ENCODE peak calls at places on chromosomes 11 and 22, in nine cellular contexts. I is colonic mucosa, X is PC-3, Z is HCT116, R is iPS DF 6.9, J is uterus, E is thyroid gland, B is MM.1S, Q is SJCRH30. D is an unnamed sample.

GRCh38 chr22:39319284-39320170 is at the start of gene RPL3:
- DNase-seq in Q (peak), B (peak), Z (peak), J (peak), R (peak), I (peak), X (peak), E (peak), D (peak)

GRCh38 chr11:7538466-7539454 is 25.0 kb downstream of the PPFIBP2 start:
- DNase-seq in R (no peak), E (no peak), B (no peak), Q (no peak), Z (no peak), X (peak), I (peak), J (no peak), D (no peak)

GRCh38 chr11:124899376-124900145 is 1.9 kb upstream of the ROBO4 start:
- DNase-seq in R (no peak), Q (no peak), Z (no peak), B (no peak), I (no peak), X (peak), E (no peak), J (no peak), D (no peak)

GRCh38 chr11:60498853-60499252 is 6.3 kb downstream of the MS4A12 start:
- DNase-seq in R (no peak), X (no peak), B (peak), I (peak), Q (peak), J (no peak), Z (no peak), E (peak), D (no peak)

GRCh38 chr11:20102393-20102792 is 57.9 kb downstream of the DBX1 start:
- DNase-seq in J (no peak), E (no peak), Q (no peak), X (no peak), B (no peak), I (no peak), R (no peak), Z (no peak), D (no peak)

GRCh38 chr11:117587416-117587815 is 209.6 kb downstream of the DSCAML1 start:
- DNase-seq in Z (no peak), R (no peak), I (no peak), X (no peak), J (no peak), E (no peak), Q (no peak), B (no peak), D (no peak)

GRCh38 chr11:76216536-76217326 is 10.4 kb upstream of the WNT11 start:
- DNase-seq in E (no peak), B (no peak), Q (no peak), X (no peak), I (no peak), R (no peak), Z (no peak), J (no peak), D (no peak)

GRCh38 chr22:27317156-27317555 is 484.4 kb downstream of the MN1 start:
- DNase-seq in Q (no peak), Z (no peak), J (no peak), R (no peak), B (no peak), E (no peak), X (no peak), I (peak), D (no peak)

GRCh38 chr11:118820412-118821357 is 29.7 kb upstream of the DDX6 start:
- DNase-seq in Q (peak), B (peak), I (peak), R (no peak), X (peak), Z (peak), E (peak), J (no peak), D (no peak)

GRCh38 chr22:16838073-16838472 is 12.9 kb upstream of the XKR3 start:
- DNase-seq in Q (no peak), R (no peak), X (peak), J (no peak), Z (no peak), I (no peak), E (no peak), B (no peak), D (no peak)

GRCh38 chr11:16881074-16881709 is 133.0 kb downstream of the PLEKHA7 start:
- DNase-seq in E (peak), R (no peak), B (peak), J (no peak), I (no peak), X (peak), Q (no peak), Z (no peak), D (no peak)

GRCh38 chr11:129455756-129456436 is 80.2 kb downstream of the BARX2 start:
- DNase-seq in E (no peak), Q (no peak), I (no peak), J (no peak), Z (no peak), B (no peak), R (no peak), X (no peak), D (no peak)

GRCh38 chr11:94017446-94017845 is 3.7 kb upstream of the HEPHL1 start:
- DNase-seq in J (no peak), Z (no peak), Q (no peak), R (no peak), E (no peak), X (peak), I (no peak), B (no peak), D (peak)

GRCh38 chr22:36406139-36406538 is 18.4 kb upstream of the MYH9 start:
- DNase-seq in R (no peak), I (no peak), J (no peak), B (peak), X (no peak), E (peak), Z (no peak), Q (no peak), D (no peak)

GRCh38 chr22:27041745-27042144 is 384.4 kb downstream of the MIAT start:
- DNase-seq in Q (no peak), Z (no peak), I (no peak), R (no peak), X (no peak), B (no peak), J (no peak), E (no peak), D (no peak)

GRCh38 chr22:50199836-50200332 is 927 bp upstream of the SELENOO start:
- DNase-seq in I (no peak), E (peak), R (no peak), Z (no peak), X (no peak), Q (no peak), J (peak), B (no peak), D (no peak)

GRCh38 chr11:68003846-68004550 is at the start of gene UNC93B1:
- DNase-seq in J (peak), B (peak), I (peak), Q (no peak), X (peak), E (peak), R (no peak), Z (peak), D (peak)

GRCh38 chr11:102599642-102600261 is 25.4 kb downstream of the MMP20 start:
- DNase-seq in I (no peak), E (no peak), R (no peak), J (no peak), Q (no peak), Z (peak), X (peak), B (no peak), D (peak)

GRCh38 chr22:50294319-50294656 is 13.2 kb downstream of the PLXNB2 start:
- DNase-seq in J (no peak), E (no peak), Q (no peak), Z (no peak), R (no peak), I (no peak), X (no peak), B (no peak), D (no peak)

GRCh38 chr11:133509924-133510697 is 22.2 kb downstream of the OPCML start:
- DNase-seq in B (no peak), I (no peak), E (no peak), Z (no peak), J (no peak), Q (no peak), R (no peak), X (no peak), D (no peak)

GRCh38 chr11:106076421-106076922 is 675 bp downstream of the KBTBD3 start:
- DNase-seq in Q (no peak), X (peak), B (no peak), E (peak), I (peak), R (no peak), Z (no peak), J (peak), D (no peak)

GRCh38 chr22:46288846-46289243 is 7.8 kb upstream of the GTSE1 start:
- DNase-seq in J (no peak), I (no peak), B (no peak), X (no peak), Z (no peak), E (no peak), Q (no peak), R (no peak), D (no peak)
- H3K27ac ChIP-seq in J (no peak), I (no peak), B (peak), X (no peak), Z (no peak), E (peak), Q (no peak), R (no peak), D (no peak)

DNA sequence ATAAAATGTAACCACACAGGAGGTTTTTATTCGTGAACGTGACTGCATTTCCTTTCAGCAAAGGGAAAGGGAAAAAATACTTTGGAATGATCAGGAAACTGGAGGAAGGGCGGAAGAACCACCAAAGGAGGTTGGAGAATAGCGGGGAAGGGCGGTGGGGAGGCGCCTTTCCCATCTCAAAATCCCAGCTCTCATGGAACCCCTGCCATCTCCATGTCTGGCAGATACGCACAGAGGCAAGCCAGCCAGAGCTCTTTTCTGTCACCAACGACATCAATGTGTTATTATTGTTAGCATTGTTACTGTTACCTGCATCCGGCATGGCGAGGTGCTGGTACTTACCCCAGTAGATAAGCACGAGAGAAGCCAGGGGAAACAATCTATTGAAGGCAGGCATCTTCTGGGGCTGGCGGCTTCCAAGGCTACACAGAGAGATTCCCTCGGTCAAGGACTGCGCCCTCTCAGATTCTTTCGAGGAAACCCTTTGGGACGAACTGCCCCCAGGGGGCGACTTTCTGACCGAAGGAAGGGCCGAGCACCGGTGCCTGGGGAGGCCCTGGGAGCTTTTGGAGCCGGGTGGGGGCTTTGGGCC is 923 bp downstream of the SCN3B start:
- DNase-seq in Z (no peak), R (no peak), I (no peak), B (no peak), Q (no peak), E (no peak), J (no peak), X (peak), D (no peak)
- H3K4me3 ChIP-seq in Z (no peak), R (peak), I (peak), B (peak), Q (peak), E (peak), J (peak), X (peak), D (no peak)

GRCh38 chr11:59189986-59190385 is 18.1 kb downstream of the DTX4 start:
- DNase-seq in I (no peak), B (no peak), J (no peak), Z (no peak), Q (no peak), R (no peak), E (no peak), X (peak), D (no peak)
- H3K27ac ChIP-seq in I (peak), B (no peak), J (no peak), Z (no peak), Q (no peak), R (no peak), E (no peak), X (peak), D (no peak)

DNA sequence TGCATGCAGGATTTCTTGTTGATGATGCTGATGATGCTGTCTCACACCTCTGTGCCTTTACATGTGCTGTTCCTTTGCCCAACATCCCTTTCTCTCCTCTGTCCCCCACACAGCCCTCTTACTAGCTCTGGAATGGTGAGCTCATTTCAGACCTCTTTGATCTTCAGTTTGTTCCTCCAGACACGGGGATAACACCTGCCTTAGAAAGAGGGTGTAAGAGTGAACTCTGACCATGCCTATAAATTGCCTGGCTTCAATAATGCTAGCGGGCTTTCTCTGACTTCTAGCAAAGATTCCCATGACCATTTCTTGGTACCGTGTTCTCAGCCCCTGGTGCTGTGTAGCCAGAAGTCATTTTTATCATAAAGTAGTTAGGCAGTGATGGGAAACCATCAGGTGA is 55.9 kb upstream of the DRD2 start:
- DNase-seq in B (no peak), X (no peak), E (no peak), Z (no peak), R (no peak), I (no peak), J (no peak), Q (no peak), D (no peak)
- H3K4me3 ChIP-seq in B (no peak), X (no peak), E (no peak), Z (no peak), R (no peak), I (no peak), J (no peak), Q (no peak), D (no peak)

GRCh38 chr11:3902441-3902840 is 47.0 kb downstream of the STIM1 start:
- DNase-seq in Z (no peak), Q (no peak), J (no peak), R (no peak), E (no peak), I (no peak), B (no peak), X (no peak), D (no peak)

GRCh38 chr11:3904228-3904627 is 48.8 kb downstream of the STIM1 start:
- DNase-seq in J (no peak), E (no peak), X (peak), Q (no peak), B (no peak), I (peak), R (no peak), Z (no peak), D (peak)

GRCh38 chr11:3901249-3902025 is 46.0 kb downstream of the STIM1 start:
- DNase-seq in J (no peak), Z (no peak), X (no peak), R (no peak), E (peak), I (no peak), B (no peak), Q (no peak), D (no peak)

GRCh38 chr11:3905080-3905953 is 49.9 kb downstream of the STIM1 start:
- DNase-seq in R (no peak), B (peak), X (peak), Z (peak), I (peak), Q (no peak), E (peak), J (no peak), D (peak)

DNA sequence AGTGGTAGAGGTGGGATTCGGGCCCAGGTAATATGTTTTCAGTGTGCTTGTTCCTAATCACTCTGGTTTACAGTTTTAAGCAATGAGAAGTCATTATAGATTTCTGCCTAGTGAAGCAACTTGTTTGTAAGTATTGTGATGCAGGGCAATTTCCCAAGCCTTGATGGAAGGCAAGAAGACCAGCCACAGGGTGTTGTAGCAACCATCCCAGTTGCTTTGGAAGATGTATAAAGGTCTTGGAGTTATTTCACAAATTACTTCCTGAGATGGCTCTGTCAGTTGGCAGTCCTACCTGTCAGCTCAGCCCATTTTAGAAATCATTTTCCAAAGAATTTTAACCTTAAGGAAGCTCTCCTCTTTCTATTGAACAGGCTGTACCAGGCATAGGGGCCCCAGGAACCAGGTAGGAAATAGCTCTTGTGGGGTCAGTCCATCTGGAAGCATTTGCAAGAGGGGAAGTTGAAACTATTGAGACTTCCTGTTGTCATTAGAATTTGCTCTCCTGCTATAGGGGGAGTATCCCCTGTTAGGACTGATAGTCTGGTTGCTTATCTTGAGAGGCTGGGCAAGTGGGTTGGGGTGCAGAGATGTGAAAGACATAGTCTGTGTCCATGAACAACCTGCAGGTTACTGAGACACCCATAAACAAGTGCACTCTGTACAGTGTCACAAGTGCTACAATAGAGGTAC is 47.9 kb downstream of the STIM1 start:
- DNase-seq in J (no peak), B (no peak), Q (no peak), R (no peak), X (peak), I (no peak), Z (no peak), E (no peak), D (no peak)
- H3K27ac ChIP-seq in J (no peak), B (no peak), Q (no peak), R (no peak), X (peak), I (peak), Z (no peak), E (no peak), D (no peak)

DNA sequence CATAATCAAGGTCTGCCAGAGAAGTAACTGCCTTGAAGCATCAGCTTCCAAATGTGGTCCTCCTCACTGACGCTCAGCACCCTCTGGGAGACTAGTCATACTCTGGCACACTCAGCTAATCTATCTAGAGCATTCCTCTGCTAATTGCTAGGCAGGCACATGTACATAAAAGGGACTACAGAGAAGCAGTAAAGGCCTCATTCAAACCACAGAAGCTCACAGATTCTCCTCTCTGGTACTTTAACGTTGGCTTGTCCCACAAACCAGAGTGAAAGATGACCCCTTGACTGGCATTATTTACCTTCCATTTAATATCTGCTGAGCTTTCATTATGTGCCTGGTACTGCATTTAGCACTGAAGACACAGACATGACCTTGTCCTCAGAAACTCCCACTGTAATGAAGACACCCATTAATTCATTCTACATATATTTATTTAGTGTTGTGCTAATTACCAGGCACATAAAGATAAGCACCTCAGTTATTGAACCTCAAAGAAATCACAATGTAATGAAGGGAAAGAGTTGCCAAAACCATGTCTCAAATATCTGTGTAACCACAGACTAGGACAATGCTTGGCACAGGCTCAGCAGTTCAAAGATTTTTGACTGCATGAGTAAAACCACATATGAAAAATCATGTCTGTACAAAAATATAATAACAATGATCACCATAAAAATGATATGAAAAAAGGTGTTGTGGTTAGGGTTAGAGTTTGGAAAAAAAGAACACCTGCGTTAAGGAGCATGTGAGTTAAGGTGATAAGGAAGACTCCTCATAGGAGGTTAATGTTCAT is 550.4 kb downstream of the DLG2 start:
- DNase-seq in B (peak), R (no peak), E (no peak), Z (no peak), J (no peak), X (peak), Q (peak), I (no peak), D (no peak)
- H3K4me3 ChIP-seq in B (no peak), R (no peak), E (no peak), Z (no peak), J (no peak), X (no peak), Q (no peak), I (no peak), D (no peak)

GRCh38 chr22:31872209-31872608 is 72.1 kb upstream of the YWHAH start:
- DNase-seq in Q (no peak), X (no peak), E (no peak), Z (no peak), R (no peak), B (no peak), I (no peak), J (no peak), D (no peak)
- H3K27ac ChIP-seq in Q (no peak), X (peak), E (no peak), Z (no peak), R (no peak), B (no peak), I (no peak), J (no peak), D (no peak)

DNA sequence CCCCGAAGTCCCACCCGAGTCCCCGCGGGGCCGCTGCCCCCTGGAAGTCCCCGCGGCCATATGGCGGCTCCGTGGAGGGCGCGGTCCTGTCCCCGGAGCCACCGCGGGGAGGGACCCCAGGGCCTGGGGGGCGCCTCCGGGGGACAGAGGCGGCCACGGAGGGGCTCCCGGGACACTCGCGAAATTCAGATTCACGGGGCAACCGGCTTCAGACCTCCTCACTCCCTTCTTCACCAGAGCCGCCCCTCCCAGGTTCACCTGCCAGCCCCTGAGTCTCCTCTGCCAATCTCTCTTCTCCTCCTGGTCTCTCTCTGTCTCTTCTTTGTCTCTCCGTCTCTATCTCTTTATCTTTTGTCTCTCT is 28.2 kb upstream of the TOLLIP start:
- DNase-seq in B (no peak), I (peak), J (no peak), R (no peak), X (no peak), Z (no peak), Q (no peak), E (no peak), D (no peak)
- H3K4me3 ChIP-seq in B (no peak), I (no peak), J (no peak), R (peak), X (no peak), Z (no peak), Q (no peak), E (no peak), D (no peak)

GRCh38 chr11:21866781-21867180 is 326.1 kb upstream of the ANO5 start:
- DNase-seq in E (no peak), Z (no peak), X (no peak), Q (peak), I (no peak), R (no peak), B (no peak), J (no peak), D (no peak)

GRCh38 chr11:21865541-21865940 is 327.3 kb upstream of the ANO5 start:
- DNase-seq in J (no peak), R (no peak), B (no peak), I (no peak), X (no peak), Z (no peak), Q (no peak), E (no peak), D (no peak)

GRCh38 chr11:21861314-21861713 is 331.6 kb upstream of the ANO5 start:
- DNase-seq in I (no peak), R (no peak), Q (no peak), B (no peak), J (no peak), Z (no peak), X (no peak), E (no peak), D (no peak)
- H3K27ac ChIP-seq in I (no peak), R (no peak), Q (no peak), B (no peak), J (no peak), Z (no peak), X (no peak), E (peak), D (no peak)